ENCODE peak calls at places on chromosomes 4 and X, in four cellular contexts. One of them, this sample, is unnamed. For H3K4me1, the result is how much of the 10 kb centered on the place peaks cover.

GRCh38 chr4:158090323-158090722 is 82.5 kb downstream of the GASK1B start:
- DNase-seq in neural progenitor cell: no peak
- DNase-seq in heart left ventricle: no peak
- DNase-seq in A549: no peak
- DNase-seq in this sample: peak

GRCh38 chr4:153326513-153326912 is 18.0 kb upstream of the MND1 start:
- DNase-seq in neural progenitor cell: no peak
- DNase-seq in heart left ventricle: no peak
- DNase-seq in A549: no peak
- DNase-seq in this sample: peak

GRCh38 chrX:17743913-17744312 is 6.6 kb downstream of the SCML1 start:
- DNase-seq in neural progenitor cell: no peak
- DNase-seq in heart left ventricle: no peak
- DNase-seq in A549: no peak
- DNase-seq in this sample: no peak

GRCh38 chr4:148735432-148736155 is 293.4 kb upstream of the NR3C2 start:
- DNase-seq in neural progenitor cell: no peak
- DNase-seq in heart left ventricle: no peak
- DNase-seq in A549: no peak
- DNase-seq in this sample: no peak

GRCh38 chr4:46274717-46275116 is 115.2 kb downstream of the GABRA2 start:
- DNase-seq in neural progenitor cell: peak
- DNase-seq in heart left ventricle: no peak
- DNase-seq in A549: no peak
- DNase-seq in this sample: no peak

GRCh38 chr4:22778547-22779163 is 85.9 kb downstream of the GBA3 start:
- DNase-seq in neural progenitor cell: no peak
- DNase-seq in heart left ventricle: no peak
- DNase-seq in A549: no peak
- DNase-seq in this sample: peak

GRCh38 chrX:153400146-153401132 is 711 bp downstream of the PNMA6E start:
- DNase-seq in neural progenitor cell: peak
- DNase-seq in heart left ventricle: peak
- DNase-seq in A549: peak
- DNase-seq in this sample: no peak

GRCh38 chr4:42654606-42655005 is 2.3 kb downstream of the ATP8A1 start:
- DNase-seq in neural progenitor cell: no peak
- DNase-seq in heart left ventricle: no peak
- DNase-seq in A549: no peak
- DNase-seq in this sample: no peak

GRCh38 chr4:99859618-99860017 is 34.6 kb downstream of the LAMTOR3 start:
- DNase-seq in neural progenitor cell: no peak
- DNase-seq in heart left ventricle: no peak
- DNase-seq in A549: no peak
- DNase-seq in this sample: no peak

GRCh38 chr4:186839122-186840037 is 115.7 kb upstream of the FAT1 start:
- DNase-seq in neural progenitor cell: no peak
- DNase-seq in heart left ventricle: no peak
- DNase-seq in A549: no peak
- DNase-seq in this sample: peak

GRCh38 chr4:19857405-19857804 is 394.3 kb upstream of the SLIT2 start:
- DNase-seq in neural progenitor cell: no peak
- DNase-seq in heart left ventricle: no peak
- DNase-seq in A549: no peak
- DNase-seq in this sample: no peak

GRCh38 chr4:52983563-52984303 is 121.6 kb downstream of the RASL11B start:
- DNase-seq in neural progenitor cell: peak
- DNase-seq in heart left ventricle: no peak
- DNase-seq in A549: peak
- DNase-seq in this sample: no peak

GRCh38 chrX:48937065-48937907 is 18.5 kb upstream of the PIM2 start:
- DNase-seq in neural progenitor cell: peak
- DNase-seq in heart left ventricle: peak
- DNase-seq in A549: no peak
- DNase-seq in this sample: no peak

GRCh38 chrX:65644621-65645287 is 22.7 kb upstream of the MSN start:
- DNase-seq in neural progenitor cell: no peak
- DNase-seq in heart left ventricle: peak
- DNase-seq in A549: peak
- DNase-seq in this sample: peak

GRCh38 chrX:21770631-21771321 is 12.9 kb upstream of the SMPX start:
- DNase-seq in neural progenitor cell: no peak
- DNase-seq in heart left ventricle: no peak
- DNase-seq in A549: peak
- DNase-seq in this sample: no peak

GRCh38 chrX:111119341-111119740 is 23.4 kb downstream of the PAK3 start:
- DNase-seq in neural progenitor cell: no peak
- DNase-seq in heart left ventricle: no peak
- DNase-seq in A549: no peak
- DNase-seq in this sample: no peak

GRCh38 chrX:2284133-2284532 is 216.6 kb downstream of the DHRSX start:
- DNase-seq in neural progenitor cell: no peak
- DNase-seq in heart left ventricle: no peak
- DNase-seq in A549: no peak
- DNase-seq in this sample: no peak
- H3K27ac ChIP-seq in neural progenitor cell: no peak
- H3K27ac ChIP-seq in heart left ventricle: no peak
- H3K27ac ChIP-seq in A549: no peak
- H3K27ac ChIP-seq in this sample: no peak

DNA sequence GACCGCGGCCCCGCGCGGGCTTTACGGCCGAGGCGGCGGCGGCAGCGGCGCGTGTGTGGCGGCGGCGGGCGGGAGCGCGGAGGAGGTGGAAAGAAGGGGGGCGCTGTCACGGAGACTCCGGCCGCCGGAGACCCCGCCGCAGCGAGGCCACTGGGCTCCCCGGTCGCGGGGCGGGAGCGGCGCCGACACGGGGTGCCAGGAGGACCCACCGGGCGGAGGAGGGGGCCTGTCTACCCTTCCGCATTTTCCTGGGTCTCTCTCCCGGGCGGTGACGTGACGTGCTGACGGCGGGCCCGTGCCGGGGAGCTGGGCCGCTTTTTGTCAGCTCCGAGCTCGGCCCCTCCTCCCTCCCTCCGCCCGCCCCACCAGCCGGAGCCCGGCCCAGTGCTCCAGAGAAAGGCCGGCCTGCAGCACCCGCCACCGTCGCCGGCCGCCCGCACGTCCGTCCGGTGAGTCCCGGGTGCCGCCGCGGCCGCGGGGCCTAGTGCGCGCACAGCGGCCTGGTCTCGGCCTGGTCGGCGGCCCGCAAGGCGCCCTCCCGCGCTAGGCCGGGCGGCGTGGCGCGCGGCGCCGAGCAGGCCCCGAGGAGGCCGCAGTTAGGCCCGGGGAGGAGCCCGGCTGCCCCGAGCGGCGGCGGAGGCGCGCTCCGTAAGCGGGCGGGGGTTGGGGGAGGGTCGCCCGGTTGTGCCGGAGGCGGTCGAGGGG is at the start of gene ZFX:
- DNase-seq in neural progenitor cell: peak
- DNase-seq in heart left ventricle: peak
- DNase-seq in A549: peak
- DNase-seq in this sample: peak
- H3K4me1 ChIP-seq in neural progenitor cell: half or more
- H3K4me1 ChIP-seq in heart left ventricle: half or more
- H3K4me1 ChIP-seq in A549: half or more
- H3K4me1 ChIP-seq in this sample: under half

GRCh38 chr4:74044676-74045075 is 6.2 kb upstream of the CXCL3 start:
- DNase-seq in neural progenitor cell: no peak
- DNase-seq in heart left ventricle: no peak
- DNase-seq in A549: no peak
- DNase-seq in this sample: no peak

GRCh38 chr4:74047152-74047551 is 8.7 kb upstream of the CXCL3 start:
- DNase-seq in neural progenitor cell: no peak
- DNase-seq in heart left ventricle: no peak
- DNase-seq in A549: no peak
- DNase-seq in this sample: no peak

GRCh38 chr4:74045772-74046171 is 7.3 kb upstream of the CXCL3 start:
- DNase-seq in neural progenitor cell: no peak
- DNase-seq in heart left ventricle: no peak
- DNase-seq in A549: no peak
- DNase-seq in this sample: no peak

GRCh38 chr4:74042681-74043080 is 4.2 kb upstream of the CXCL3 start:
- DNase-seq in neural progenitor cell: no peak
- DNase-seq in heart left ventricle: no peak
- DNase-seq in A549: no peak
- DNase-seq in this sample: no peak

GRCh38 chr4:74045247-74045646 is 6.8 kb upstream of the CXCL3 start:
- DNase-seq in neural progenitor cell: no peak
- DNase-seq in heart left ventricle: no peak
- DNase-seq in A549: no peak
- DNase-seq in this sample: no peak
- H3K27ac ChIP-seq in neural progenitor cell: no peak
- H3K27ac ChIP-seq in heart left ventricle: no peak
- H3K27ac ChIP-seq in A549: no peak
- H3K27ac ChIP-seq in this sample: no peak

DNA sequence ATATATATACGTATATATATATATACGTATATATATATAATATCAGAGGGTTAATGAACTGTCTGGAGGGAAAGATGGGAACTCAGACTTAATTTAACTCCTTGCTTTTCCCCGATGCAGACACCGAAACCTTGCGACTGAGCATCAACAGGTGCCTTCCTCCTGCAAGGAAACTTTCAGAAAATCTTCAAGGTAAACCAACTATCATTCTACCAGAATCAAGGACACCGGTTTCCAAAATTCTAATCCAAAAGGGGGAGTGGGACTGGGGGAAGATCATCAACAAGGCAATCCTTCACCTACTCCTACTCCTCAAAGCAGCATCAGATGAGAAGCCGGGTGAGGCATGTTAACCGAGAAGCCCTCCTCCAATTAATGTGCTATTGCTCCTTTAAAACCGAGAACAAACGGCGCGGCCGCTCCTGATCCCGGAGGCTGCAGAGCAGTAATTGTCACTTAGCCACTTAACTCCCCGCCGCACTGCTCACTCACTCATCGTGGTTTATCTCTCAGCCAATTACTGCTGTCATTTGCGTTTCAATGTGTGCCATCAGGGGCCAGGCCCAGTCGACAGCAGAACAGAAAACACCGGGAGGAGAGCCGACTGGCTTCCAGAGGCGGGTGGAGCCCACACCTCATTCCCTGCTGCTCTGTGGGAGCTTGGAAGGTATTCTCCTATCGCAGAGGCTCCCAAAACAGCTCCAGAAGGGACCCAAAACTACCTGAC is 61.7 kb downstream of the MAML3 start:
- DNase-seq in neural progenitor cell: peak
- DNase-seq in heart left ventricle: peak
- DNase-seq in A549: peak
- DNase-seq in this sample: no peak
- H3K4me1 ChIP-seq in neural progenitor cell: under half
- H3K4me1 ChIP-seq in heart left ventricle: half or more
- H3K4me1 ChIP-seq in A549: half or more
- H3K4me1 ChIP-seq in this sample: under half

GRCh38 chr4:4670869-4671268 is 129.0 kb upstream of the STX18 start:
- DNase-seq in neural progenitor cell: no peak
- DNase-seq in heart left ventricle: no peak
- DNase-seq in A549: no peak
- DNase-seq in this sample: no peak
- H3K27ac ChIP-seq in neural progenitor cell: no peak
- H3K27ac ChIP-seq in heart left ventricle: no peak
- H3K27ac ChIP-seq in A549: no peak
- H3K27ac ChIP-seq in this sample: no peak

GRCh38 chr4:151721466-151721865 is 39.3 kb downstream of the GATB start:
- DNase-seq in neural progenitor cell: no peak
- DNase-seq in heart left ventricle: no peak
- DNase-seq in A549: no peak
- DNase-seq in this sample: no peak
- H3K4me1 ChIP-seq in neural progenitor cell: under half
- H3K4me1 ChIP-seq in heart left ventricle: under half
- H3K4me1 ChIP-seq in A549: under half
- H3K4me1 ChIP-seq in this sample: under half

GRCh38 chr4:110515676-110516075 is 39.7 kb downstream of the ENPEP start:
- DNase-seq in neural progenitor cell: no peak
- DNase-seq in heart left ventricle: no peak
- DNase-seq in A549: peak
- DNase-seq in this sample: no peak
- H3K27ac ChIP-seq in neural progenitor cell: no peak
- H3K27ac ChIP-seq in heart left ventricle: no peak
- H3K27ac ChIP-seq in A549: no peak
- H3K27ac ChIP-seq in this sample: no peak

DNA sequence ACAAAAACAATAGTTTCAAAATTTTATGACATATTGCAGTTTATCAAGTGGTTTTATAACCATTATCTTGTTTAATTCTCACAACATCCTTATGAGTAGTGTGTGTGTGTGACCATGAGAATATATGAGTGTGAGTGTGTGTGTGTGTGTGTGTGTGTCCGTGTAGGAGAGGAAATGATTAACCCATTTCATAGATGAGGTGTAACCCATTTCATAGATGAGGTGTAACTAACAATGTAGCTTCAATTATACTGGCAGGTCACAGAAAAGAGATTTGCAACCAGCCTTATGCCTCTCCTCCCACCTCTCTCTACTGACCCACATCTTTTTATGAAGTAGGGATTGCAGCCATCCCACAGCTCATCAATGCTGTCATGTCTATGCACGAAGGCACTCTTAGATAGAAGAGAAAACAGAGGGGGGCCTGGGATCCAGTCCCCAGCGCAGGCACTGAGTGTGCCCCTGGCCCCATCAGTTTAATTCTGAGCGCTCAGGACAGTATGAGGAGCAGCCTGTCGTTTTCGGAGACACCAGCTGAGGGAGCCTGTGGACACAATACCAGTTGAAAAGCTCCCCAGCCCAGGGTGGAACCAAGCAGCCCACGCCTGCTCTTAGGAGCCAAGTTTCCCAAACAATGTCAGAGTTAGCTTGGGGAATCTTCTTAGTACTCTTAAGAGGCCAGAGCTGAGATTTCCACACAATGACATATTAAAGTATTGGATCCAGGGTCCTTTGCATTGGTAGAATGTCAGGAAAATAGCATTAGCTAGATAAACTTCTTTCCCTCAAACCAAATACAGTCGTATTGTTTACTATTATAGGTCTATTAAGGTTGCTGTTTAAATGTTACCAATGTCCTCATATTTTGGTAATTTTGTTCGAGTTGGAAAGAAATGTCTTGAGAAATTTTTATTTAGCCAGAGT is 88.6 kb downstream of the PALLD start:
- DNase-seq in neural progenitor cell: peak
- DNase-seq in heart left ventricle: peak
- DNase-seq in A549: peak
- DNase-seq in this sample: peak
- H3K4me1 ChIP-seq in neural progenitor cell: under half
- H3K4me1 ChIP-seq in heart left ventricle: under half
- H3K4me1 ChIP-seq in A549: half or more
- H3K4me1 ChIP-seq in this sample: under half

GRCh38 chrX:113399501-113400192 is 559.0 kb upstream of the AMOT start:
- DNase-seq in neural progenitor cell: no peak
- DNase-seq in heart left ventricle: no peak
- DNase-seq in A549: no peak
- DNase-seq in this sample: no peak
- H3K27ac ChIP-seq in neural progenitor cell: no peak
- H3K27ac ChIP-seq in heart left ventricle: no peak
- H3K27ac ChIP-seq in A549: no peak
- H3K27ac ChIP-seq in this sample: no peak